ENCODE peak calls at places on chromosomes 13 and 19, in seven cellular contexts. S, C, E, V, J, F and L are unnamed samples.
A peak's percentile ranks its signal among the peaks of the same experiment; 100 is the strongest.

GRCh38 chr13:109783447-109783814 is 3.0 kb downstream of the IRS2 start:
- DNase-seq in S (no peak), C (no peak), E (no peak), V (no peak), J (no peak), F (no peak), L (no peak)

GRCh38 chr13:112105884-112106283 is 38.9 kb downstream of the SOX1 start:
- DNase-seq in S (no peak), C (peak; percentile 30), E (no peak), V (no peak), J (no peak), F (no peak), L (peak; percentile 32)

GRCh38 chr13:27339299-27339698 is 68.7 kb downstream of the RASL11A start:
- DNase-seq in S (peak; percentile 9), C (peak; percentile 23), E (no peak), V (peak; percentile 39), J (no peak), F (no peak), L (peak; percentile 30)

GRCh38 chr19:46922465-46922864 is 61.7 kb downstream of the ARHGAP35 start:
- DNase-seq in S (no peak), C (no peak), E (no peak), V (no peak), J (no peak), F (no peak), L (no peak)

GRCh38 chr19:50720921-50721291 is 1.3 kb upstream of the SHANK1 start:
- DNase-seq in S (no peak), C (no peak), E (no peak), V (no peak), J (no peak), F (no peak), L (peak; percentile 27)

GRCh38 chr19:17755977-17756670 is 4.8 kb downstream of the FCHO1 start:
- DNase-seq in S (peak; percentile 59), C (peak; percentile 79), E (peak; percentile 25), V (peak; percentile 78), J (no peak), F (peak; percentile 61), L (peak; percentile 84)

GRCh38 chr19:13784731-13785452 is 10.4 kb upstream of the ZSWIM4 start:
- DNase-seq in S (peak; percentile 79), C (peak; percentile 63), E (peak; percentile 68), V (peak; percentile 85), J (no peak), F (peak; percentile 62), L (peak; percentile 64)

GRCh38 chr13:26819067-26819466 is 58.5 kb upstream of the GPR12 start:
- DNase-seq in S (no peak), C (no peak), E (no peak), V (no peak), J (no peak), F (no peak), L (no peak)

GRCh38 chr13:50616101-50616500 is 227.4 kb downstream of the DLEU7 start:
- DNase-seq in S (no peak), C (no peak), E (no peak), V (no peak), J (no peak), F (no peak), L (no peak)

GRCh38 chr13:32262165-32262564 is 53.0 kb downstream of the ZAR1L start:
- DNase-seq in S (no peak), C (no peak), E (no peak), V (no peak), J (no peak), F (no peak), L (no peak)

GRCh38 chr13:94705081-94705751 is 7.1 kb downstream of the SOX21 start:
- DNase-seq in S (no peak), C (no peak), E (no peak), V (no peak), J (no peak), F (no peak), L (no peak)

GRCh38 chr19:40745402-40745780 is 4.9 kb downstream of the ACTMAP start:
- DNase-seq in S (peak; percentile 42), C (no peak), E (no peak), V (no peak), J (peak; percentile 3), F (no peak), L (no peak)

GRCh38 chr19:40747536-40747935 is 2.7 kb downstream of the ACTMAP start:
- DNase-seq in S (no peak), C (no peak), E (no peak), V (no peak), J (no peak), F (no peak), L (no peak)

GRCh38 chr19:40743926-40744325 is 6.4 kb downstream of the ACTMAP start:
- DNase-seq in S (no peak), C (no peak), E (no peak), V (no peak), J (no peak), F (no peak), L (no peak)

GRCh38 chr19:40742477-40742876 is 7.8 kb downstream of the ACTMAP start:
- DNase-seq in S (no peak), C (no peak), E (no peak), V (no peak), J (no peak), F (no peak), L (no peak)

DNA sequence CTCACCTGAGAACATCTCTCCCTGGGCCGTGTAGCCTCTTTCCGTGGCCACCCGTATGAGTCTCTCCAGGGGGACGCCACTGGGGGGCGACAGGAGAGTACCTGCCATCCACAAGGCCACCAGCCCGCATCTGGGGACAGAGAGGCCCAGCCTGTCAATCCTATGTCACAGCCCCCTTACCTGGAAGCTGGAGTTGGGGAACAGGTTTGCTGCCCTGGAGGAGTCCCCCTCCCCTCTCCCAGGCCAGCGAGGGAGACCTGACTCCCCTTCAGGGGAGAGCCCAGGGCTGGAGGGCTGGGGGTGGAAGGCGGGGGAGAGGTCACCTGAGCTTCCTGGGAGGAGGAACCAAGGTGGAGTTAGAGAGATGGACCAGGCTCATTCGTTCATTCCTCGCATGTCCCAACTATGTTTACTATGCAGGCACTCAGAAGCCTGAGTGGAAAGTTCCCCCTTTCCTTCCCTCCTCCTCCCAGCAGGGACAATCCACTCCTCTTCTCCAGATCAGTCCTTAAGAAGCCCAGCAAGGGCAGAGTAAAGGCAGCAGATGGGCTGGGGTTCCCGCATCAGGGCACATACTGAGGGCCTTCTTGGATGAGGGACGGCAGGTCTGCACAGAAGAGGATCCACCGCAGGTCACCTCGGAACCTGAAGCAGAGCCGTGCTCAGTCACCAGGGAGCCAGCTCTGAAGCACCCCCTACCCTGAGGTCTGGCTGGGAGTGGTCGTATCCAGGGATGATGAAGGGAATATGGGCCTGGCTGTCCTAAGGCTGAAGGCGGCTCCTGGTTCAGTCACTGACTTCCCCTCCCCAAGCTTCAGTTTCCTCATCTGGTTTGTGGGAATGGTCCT is 5.5 kb downstream of the ACTMAP start:
- DNase-seq in S (peak; percentile 68), C (no peak), E (no peak), V (no peak), J (no peak), F (no peak), L (no peak)
- TF ChIP-seq CTCF in S (peak; percentile 24), C (no peak), E (no peak), V (no peak), J (no peak), F (no peak), L (no peak)

GRCh38 chr19:11174336-11174735 is 18.8 kb upstream of the SPC24 start:
- DNase-seq in S (no peak), C (no peak), E (no peak), V (no peak), J (no peak), F (no peak), L (no peak)

GRCh38 chr19:11177592-11177991 is 19.8 kb downstream of the KANK2 start:
- DNase-seq in S (no peak), C (no peak), E (no peak), V (no peak), J (no peak), F (no peak), L (no peak)

GRCh38 chr19:11173516-11174155 is 18.1 kb upstream of the SPC24 start:
- DNase-seq in S (no peak), C (no peak), E (no peak), V (no peak), J (no peak), F (no peak), L (no peak)

GRCh38 chr19:11175920-11176319 is 20.3 kb upstream of the SPC24 start:
- DNase-seq in S (no peak), C (no peak), E (no peak), V (no peak), J (no peak), F (no peak), L (no peak)

DNA sequence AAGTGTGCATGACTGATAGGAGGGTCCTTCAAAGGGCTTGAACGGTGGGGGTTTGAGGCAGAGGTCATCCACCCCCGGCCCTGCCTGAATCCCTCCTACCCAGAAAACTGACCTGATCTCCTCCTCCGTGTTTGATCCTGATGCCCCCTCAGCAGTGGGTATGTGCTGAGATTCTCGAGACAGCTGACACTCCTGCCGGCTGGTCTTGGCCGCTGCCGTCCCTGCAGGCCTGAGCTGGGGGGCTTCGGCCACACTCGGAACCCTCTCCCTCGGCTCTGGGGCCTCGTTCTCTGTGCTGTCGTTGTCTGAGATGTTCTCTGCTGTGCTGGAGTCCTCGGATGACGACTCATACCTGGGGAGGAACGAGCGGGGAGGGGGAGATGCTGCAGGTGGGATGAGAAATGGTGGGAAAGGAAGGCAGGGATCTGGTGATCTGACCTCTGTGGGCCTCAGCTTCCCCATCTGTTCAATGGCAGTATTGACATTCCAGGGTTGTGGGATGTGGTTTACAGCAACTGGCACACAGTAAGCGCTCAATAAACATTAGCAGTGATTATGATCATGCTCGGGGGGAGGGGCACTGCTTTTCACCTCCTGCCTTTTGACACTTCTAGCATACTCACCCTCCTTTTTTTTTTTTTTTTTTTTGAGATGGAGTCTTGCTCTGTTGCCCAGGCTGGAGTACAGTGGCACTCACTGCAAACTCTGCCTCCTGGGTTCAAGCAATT is 20.7 kb downstream of the KANK2 start:
- DNase-seq in S (no peak), C (no peak), E (no peak), V (no peak), J (no peak), F (no peak), L (no peak)
- TF ChIP-seq CTCF in S (no peak), C (no peak), E (no peak), V (no peak), J (no peak), F (no peak), L (no peak)

GRCh38 chr19:49469828-49470614 is 4.0 kb upstream of the FLT3LG start:
- DNase-seq in S (no peak), C (no peak), E (peak; percentile 60), V (peak; percentile 40), J (no peak), F (peak; percentile 75), L (no peak)
- TF ChIP-seq CTCF in S (no peak), C (no peak), E (peak; percentile 74), V (no peak), J (no peak), F (no peak), L (no peak)

GRCh38 chr19:12670159-12670928 is 3.7 kb downstream of the WDR83 start:
- DNase-seq in S (peak; percentile 7), C (no peak), E (no peak), V (no peak), J (no peak), F (no peak), L (no peak)

GRCh38 chr19:12667903-12668302 is 1.3 kb downstream of the WDR83 start:
- DNase-seq in S (no peak), C (no peak), E (no peak), V (no peak), J (no peak), F (no peak), L (no peak)

GRCh38 chr19:12668937-12669271 is 2.3 kb downstream of the WDR83 start:
- DNase-seq in S (peak; percentile 56), C (no peak), E (peak; percentile 41), V (peak; percentile 35), J (no peak), F (no peak), L (peak; percentile 53)

GRCh38 chr19:12668346-12668745 is 1.7 kb downstream of the WDR83 start:
- DNase-seq in S (no peak), C (no peak), E (no peak), V (no peak), J (no peak), F (no peak), L (no peak)

GRCh38 chr19:12669272-12670158 is 2.9 kb downstream of the WDR83 start:
- DNase-seq in S (peak; percentile 77), C (peak; percentile 67), E (peak; percentile 65), V (peak; percentile 85), J (no peak), F (peak; percentile 70), L (peak; percentile 79)
- TF ChIP-seq CTCF in S (no peak), C (no peak), E (no peak), V (no peak), J (no peak), F (no peak), L (no peak)